ENCODE peak calls at places on chromosomes 7 and 10, in four cellular contexts. N is progenitor cell of endocrine pancreas, C is AG09319, Z is Calu3. F is an unnamed sample.

GRCh38 chr10:113479346-113480080 is 73.3 kb upstream of the HABP2 start:
- DNase-seq in N (no peak), C (no peak), Z (no peak), F (no peak)

GRCh38 chr10:116880716-116881440 is 31.6 kb downstream of the ENO4 start:
- DNase-seq in N (no peak), C (no peak), Z (no peak), F (no peak)

GRCh38 chr7:23242321-23242720 is 4.3 kb upstream of the GPNMB start:
- DNase-seq in N (no peak), C (no peak), Z (no peak), F (no peak)

GRCh38 chr7:30308392-30308791 is 24.0 kb downstream of the ZNRF2 start:
- DNase-seq in N (no peak), C (no peak), Z (no peak), F (no peak)

GRCh38 chr10:96529634-96530279 is 16.0 kb upstream of the TLL2 start:
- DNase-seq in N (no peak), C (no peak), Z (no peak), F (no peak)

GRCh38 chr7:132485600-132486594 is 90.4 kb downstream of the PLXNA4 start:
- DNase-seq in N (no peak), C (no peak), Z (no peak), F (no peak)

GRCh38 chr7:35039343-35039742 is 2.1 kb upstream of the DPY19L1 start:
- DNase-seq in N (no peak), C (no peak), Z (no peak), F (no peak)

GRCh38 chr10:28241766-28242399 is 61.0 kb downstream of the MPP7 start:
- DNase-seq in N (no peak), C (peak), Z (peak), F (peak)

GRCh38 chr10:17174626-17175025 is 26.8 kb downstream of the TRDMT1 start:
- DNase-seq in N (no peak), C (no peak), Z (no peak), F (no peak)

GRCh38 chr7:130369831-130370230 is 10.5 kb upstream of the CPA1 start:
- DNase-seq in N (no peak), C (no peak), Z (no peak), F (no peak)

GRCh38 chr7:31084226-31084625 is 32.1 kb downstream of the ADCYAP1R1 start:
- DNase-seq in N (no peak), C (no peak), Z (no peak), F (no peak)

GRCh38 chr7:85052056-85052737 is 134.7 kb downstream of the SEMA3D start:
- DNase-seq in N (no peak), C (no peak), Z (no peak), F (no peak)

GRCh38 chr10:624605-625334 is 64.7 kb downstream of the DIP2C start:
- DNase-seq in N (no peak), C (no peak), Z (peak), F (peak)

GRCh38 chr10:96089670-96090462 is 40.2 kb upstream of the ZNF518A start:
- DNase-seq in N (no peak), C (peak), Z (peak), F (peak)

GRCh38 chr10:122348951-122349361 is 25.6 kb upstream of the PLEKHA1 start:
- DNase-seq in N (no peak), C (no peak), Z (no peak), F (no peak)

GRCh38 chr7:98619450-98620321 is 2.6 kb downstream of the NPTX2 start:
- DNase-seq in N (no peak), C (no peak), Z (peak), F (no peak)

GRCh38 chr10:49269523-49269922 is 29.4 kb upstream of the C10orf71 start:
- DNase-seq in N (no peak), C (no peak), Z (no peak), F (no peak)

GRCh38 chr10:70578371-70578947 is 24.1 kb downstream of the PRF1 start:
- DNase-seq in N (no peak), C (no peak), Z (peak), F (peak)

GRCh38 chr10:11290156-11290890 is 272.7 kb downstream of the CELF2 start:
- DNase-seq in N (no peak), C (no peak), Z (no peak), F (no peak)

GRCh38 chr7:26627871-26628270 is 236.5 kb downstream of the SKAP2 start:
- DNase-seq in N (no peak), C (no peak), Z (no peak), F (no peak)

GRCh38 chr7:26626156-26626555 is 238.2 kb downstream of the SKAP2 start:
- DNase-seq in N (no peak), C (no peak), Z (no peak), F (no peak)

GRCh38 chr7:26627221-26627620 is 237.2 kb downstream of the SKAP2 start:
- DNase-seq in N (no peak), C (no peak), Z (no peak), F (no peak)

GRCh38 chr7:26625286-26625685 is 239.1 kb downstream of the SKAP2 start:
- DNase-seq in N (no peak), C (no peak), Z (no peak), F (no peak)

GRCh38 chr7:26626687-26627086 is 237.7 kb downstream of the SKAP2 start:
- DNase-seq in N (no peak), C (no peak), Z (no peak), F (no peak)
- TF ChIP-seq CTCF in N (no peak), C (no peak), Z (no peak), F (no peak)

DNA sequence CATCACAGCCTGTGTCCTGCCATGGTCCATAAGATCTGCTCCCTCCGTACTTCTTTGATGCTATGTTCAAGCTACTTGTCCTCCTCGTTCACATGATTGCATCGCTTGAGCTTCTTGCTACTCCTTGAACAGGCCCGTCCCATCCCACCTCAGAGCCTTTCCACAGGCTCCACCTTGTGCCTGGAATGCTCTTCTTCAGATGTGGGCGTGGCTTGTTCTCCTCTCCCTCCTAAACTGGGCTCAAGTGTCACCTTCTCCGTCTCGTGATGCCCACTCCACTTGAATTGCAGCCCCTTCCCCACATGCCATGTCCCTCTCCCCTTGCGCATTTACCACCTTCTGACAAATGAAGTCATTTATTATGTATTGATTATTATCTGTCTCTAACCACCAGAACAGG is 124.5 kb downstream of the PLPP4 start:
- DNase-seq in N (no peak), C (no peak), Z (no peak), F (no peak)
- TF ChIP-seq CTCF in N (no peak), C (no peak), Z (no peak), F (no peak)

GRCh38 chr10:32891261-32891660 is 66.8 kb downstream of the ITGB1 start:
- DNase-seq in N (no peak), C (no peak), Z (no peak), F (no peak)

GRCh38 chr10:32888161-32888927 is 69.7 kb downstream of the ITGB1 start:
- DNase-seq in N (no peak), C (no peak), Z (no peak), F (no peak)

GRCh38 chr10:32890444-32890843 is 67.6 kb downstream of the ITGB1 start:
- DNase-seq in N (no peak), C (no peak), Z (no peak), F (no peak)

GRCh38 chr10:32889631-32890212 is 68.3 kb downstream of the ITGB1 start:
- DNase-seq in N (no peak), C (no peak), Z (no peak), F (no peak)

DNA sequence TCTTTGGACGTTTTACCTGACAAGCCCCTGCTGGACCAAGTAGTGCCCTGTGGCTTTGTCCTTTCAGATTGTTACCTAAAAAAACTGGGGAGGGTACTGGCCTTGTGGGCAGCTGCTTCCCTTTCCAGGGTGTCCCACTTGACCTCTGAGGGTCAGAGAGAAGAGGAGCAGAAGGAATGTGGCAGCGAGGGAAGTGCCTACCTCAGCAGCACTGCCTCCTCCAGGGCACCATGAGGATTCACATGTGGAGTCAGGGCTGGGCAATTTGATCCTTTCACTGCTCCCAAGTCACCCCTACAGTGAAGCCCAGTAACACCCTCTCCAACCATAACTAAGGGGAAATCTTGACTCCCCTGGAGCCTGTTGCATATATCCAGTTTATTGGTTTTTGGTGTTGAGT is 64.6 kb downstream of the ITGB1 start:
- DNase-seq in N (no peak), C (no peak), Z (no peak), F (no peak)
- TF ChIP-seq CTCF in N (no peak), C (no peak), Z (no peak), F (peak)

DNA sequence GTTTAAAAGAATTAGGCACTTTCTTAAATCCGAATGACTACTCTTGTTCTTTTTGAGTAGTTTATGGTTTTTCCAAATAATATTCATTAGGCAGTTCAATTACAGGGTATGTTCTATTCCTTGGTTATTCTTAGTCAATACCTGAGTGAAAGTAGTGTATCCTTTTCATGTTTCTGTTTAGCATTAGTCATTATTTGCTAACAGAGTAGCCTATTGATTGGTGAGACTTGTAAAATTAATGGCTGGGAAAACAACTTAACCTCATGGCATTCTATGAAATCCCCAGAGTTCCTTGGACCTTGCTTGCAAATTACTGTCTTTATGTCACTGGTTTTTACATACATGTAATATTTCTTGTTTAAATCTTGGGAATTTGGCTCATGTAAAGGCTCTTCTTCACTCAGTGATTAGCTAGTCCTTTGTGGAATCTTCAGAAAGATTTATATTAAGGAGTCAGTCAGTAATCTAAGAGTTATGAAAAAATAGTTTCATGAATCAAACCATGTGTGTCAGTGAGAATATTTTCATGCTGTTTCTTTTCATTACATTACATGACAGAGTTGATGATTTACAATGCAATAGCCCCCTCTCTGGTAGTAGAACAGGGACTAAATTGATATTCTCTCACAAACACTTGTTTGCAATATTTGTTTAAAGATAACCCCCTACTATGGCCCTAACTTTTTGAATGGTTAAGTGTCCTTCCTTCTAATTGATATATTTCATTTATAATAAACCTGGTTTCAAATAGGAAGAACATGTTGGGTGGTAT is 81.5 kb upstream of the LRRTM3 start:
- DNase-seq in N (no peak), C (no peak), Z (no peak), F (no peak)
- TF ChIP-seq CTCF in N (no peak), C (no peak), Z (no peak), F (peak)

GRCh38 chr10:133608855-133609254 is 17.7 kb downstream of the FRG2B start:
- DNase-seq in N (no peak), C (no peak), Z (peak), F (no peak)
- TF ChIP-seq CTCF in N (no peak), C (peak), Z (peak), F (peak)

F was measured in AG04450.